ENCODE peak calls at places on chromosomes 12 and 14, in seven cellular contexts. T is HS-5; X is naive thymus-derived CD4-positive, alpha-beta T cell; P is Daoy; Q is uterus; J is sciatic nerve; B is activated T-cell treated with anti-CD3 and anti-CD28 coated beads for 24 hours. W is an unnamed sample.
A peak's percentile ranks its signal among the peaks of the same experiment; 100 is the strongest.

GRCh38 chr12:122031342-122032216 is 9.9 kb downstream of the BCL7A start:
- DNase-seq in Q (peak; percentile 30), X (peak; percentile 37), P (peak; percentile 50), T (no peak), B (peak; percentile 42), J (peak; percentile 67), W (peak; percentile 31)

GRCh38 chr14:50605776-50606175 is 45.8 kb downstream of the ATL1 start:
- DNase-seq in J (no peak), B (no peak), P (no peak), T (no peak), X (no peak), Q (no peak), W (no peak)

GRCh38 chr14:94161979-94162378 is 12.1 kb upstream of the PPP4R4 start:
- DNase-seq in Q (no peak), X (no peak), B (no peak), J (no peak), P (no peak), T (no peak), W (no peak)

GRCh38 chr12:86264451-86265328 is 8.5 kb upstream of the MGAT4C start:
- DNase-seq in Q (no peak), X (no peak), T (no peak), J (peak; percentile 49), P (peak; percentile 5), B (no peak), W (no peak)

GRCh38 chr12:386651-387050 is 2.5 kb downstream of the KDM5A start:
- DNase-seq in B (no peak), Q (no peak), X (no peak), T (no peak), J (no peak), P (peak; percentile 24), W (no peak)

GRCh38 chr14:94038921-94039629 is 12.9 kb downstream of the OTUB2 start:
- DNase-seq in T (no peak), P (no peak), X (no peak), J (no peak), Q (no peak), B (no peak), W (no peak)

GRCh38 chr14:104863131-104863862 is 1.8 kb upstream of the CEP170B start:
- DNase-seq in J (no peak), X (no peak), T (no peak), P (no peak), Q (no peak), B (no peak), W (no peak)

GRCh38 chr14:98859301-98859700 is 412.7 kb downstream of the BCL11B start:
- DNase-seq in T (no peak), P (no peak), B (no peak), X (no peak), Q (no peak), J (no peak), W (no peak)

GRCh38 chr12:71216725-71217579 is 59.2 kb upstream of the TSPAN8 start:
- DNase-seq in X (no peak), J (no peak), B (no peak), P (no peak), T (peak; percentile 16), Q (no peak), W (peak; percentile 42)

GRCh38 chr12:22066235-22066765 is 20.3 kb downstream of the CMAS start:
- DNase-seq in Q (no peak), J (no peak), B (no peak), X (peak; percentile 31), P (no peak), T (no peak), W (no peak)

GRCh38 chr14:53924754-53925153 is 31.9 kb downstream of the BMP4 start:
- DNase-seq in B (no peak), X (no peak), Q (no peak), J (no peak), T (peak; percentile 62), P (peak; percentile 83), W (peak; percentile 92)

GRCh38 chr12:46049665-46050064 is 59.3 kb upstream of the SCAF11 start:
- DNase-seq in Q (no peak), T (no peak), J (no peak), B (no peak), P (no peak), X (no peak), W (no peak)

GRCh38 chr14:34449819-34450541 is 12.1 kb downstream of the SPTSSA start:
- DNase-seq in J (no peak), P (no peak), Q (no peak), T (no peak), X (no peak), B (no peak), W (no peak)

GRCh38 chr12:88242161-88242925 is 100.2 kb downstream of the TMTC3 start:
- DNase-seq in J (no peak), P (peak; percentile 92), X (no peak), B (peak; percentile 11), T (peak; percentile 98), Q (no peak), W (peak; percentile 98)

GRCh38 chr12:17778242-17778641 is 311.8 kb downstream of the RERGL start:
- DNase-seq in X (no peak), J (no peak), T (no peak), B (no peak), Q (no peak), P (no peak), W (no peak)

GRCh38 chr14:39097159-39097558 is 5.9 kb downstream of the SEC23A start:
- DNase-seq in T (no peak), P (no peak), Q (no peak), X (peak; percentile 53), B (no peak), J (no peak), W (no peak)

GRCh38 chr14:64636208-64636979 is 67.8 kb upstream of the PLEKHG3 start:
- DNase-seq in P (peak; percentile 72), B (peak; percentile 59), J (peak; percentile 80), Q (peak; percentile 82), X (peak; percentile 67), T (no peak), W (peak; percentile 64)

GRCh38 chr14:74979029-74979428 is 23.6 kb upstream of the PGF start:
- DNase-seq in P (no peak), J (no peak), Q (no peak), X (no peak), B (no peak), T (no peak), W (no peak)

GRCh38 chr12:58583541-58583940 is 336.8 kb downstream of the LRIG3 start:
- DNase-seq in Q (no peak), P (no peak), X (no peak), T (no peak), J (no peak), B (no peak), W (peak; percentile 65)

GRCh38 chr12:2324375-2324774 is 271.6 kb downstream of the CACNA1C start:
- DNase-seq in Q (no peak), P (no peak), J (no peak), B (no peak), X (no peak), T (no peak), W (no peak)

GRCh38 chr14:24377126-24377525 is 9.1 kb downstream of the NFATC4 start:
- DNase-seq in T (no peak), B (no peak), P (no peak), J (no peak), Q (no peak), X (no peak), W (no peak)

GRCh38 chr14:89365071-89365801 is 51.8 kb downstream of the FOXN3 start:
- DNase-seq in X (peak; percentile 67), P (no peak), J (no peak), T (no peak), Q (peak; percentile 32), B (peak; percentile 54), W (no peak)

W was measured in HCEC 1CT.